ENCODE peak calls at places on chromosome 4, in five cellular contexts. R is WTC11; V is CD4-positive, alpha-beta T cell; K is activated CD4-positive, alpha-beta T cell treated with anti-CD3 and anti-CD28 coated beads, Interleukin-2, amount 50 U/mL, for 24 hours; F is stimulated activated CD4-positive, alpha-beta T cell treated with anti-CD3 and anti-CD28 coated beads, Interleukin-2, amount 100 ng/mL, for 24 hours. B is an unnamed sample.

GRCh38 chr4:41734366-41734765 is 14.2 kb downstream of the PHOX2B start:
- DNase-seq in R (no peak), V (no peak), K (no peak), F (no peak), B (no peak)

GRCh38 chr4:10013722-10014121 is 7.6 kb downstream of the SLC2A9 start:
- DNase-seq in R (peak), V (no peak), K (no peak), F (peak), B (peak)

GRCh38 chr4:174681723-174682300 is 147.2 kb downstream of the GLRA3 start:
- DNase-seq in R (no peak), V (no peak), K (no peak), F (no peak), B (no peak)

GRCh38 chr4:7478665-7479064 is 43.9 kb upstream of the PSAPL1 start:
- DNase-seq in R (no peak), V (no peak), K (no peak), F (no peak), B (no peak)

GRCh38 chr4:80577991-80578390 is 242.5 kb downstream of the CFAP299 start:
- DNase-seq in R (no peak), V (no peak), K (no peak), F (no peak), B (no peak)

GRCh38 chr4:10093801-10094552 is 22.6 kb downstream of the WDR1 start:
- DNase-seq in R (no peak), V (no peak), K (no peak), F (peak), B (no peak)

GRCh38 chr4:84477738-84478137 is 21.4 kb downstream of the NKX6-1 start:
- DNase-seq in R (no peak), V (no peak), K (no peak), F (no peak), B (no peak)

GRCh38 chr4:153467154-153467896 is 1.2 kb downstream of the TMEM131L start:
- DNase-seq in R (peak), V (no peak), K (peak), F (peak), B (peak)

B was measured in activated T-helper 2 cell treated with anti-CD3 and anti-CD28 coated beads, Interferon-gamma antibody, Interleukin-2, Interleukin-4, amounts not matched to agents 10 μg/mL and 5 μg/mL and 100 μg/mL, durations not matched to agents 14 hours and 24 hours and 36 hours.